ENCODE peak calls at places on chromosomes 13 and 19, in four cellular contexts. W is suprapubic skin, B is testis, C is body of pancreas. I is an unnamed sample.

GRCh38 chr13:52599037-52599852 is 43.0 kb upstream of the HNRNPA1L2 start:
- DNase-seq in W (no peak), B (peak), C (no peak), I (no peak)

GRCh38 chr19:46970815-46971214 is 48.8 kb upstream of the NPAS1 start:
- DNase-seq in W (no peak), B (no peak), C (no peak), I (no peak)

GRCh38 chr13:92682832-92683517 is 543.6 kb upstream of the GPC6 start:
- DNase-seq in W (no peak), B (peak), C (no peak), I (no peak)

GRCh38 chr13:33554919-33555791 is 262.8 kb upstream of the RFC3 start:
- DNase-seq in W (no peak), B (no peak), C (no peak), I (no peak)

GRCh38 chr13:112799394-112799793 is 109.6 kb downstream of the ATP11A start:
- DNase-seq in W (no peak), B (no peak), C (no peak), I (no peak)

GRCh38 chr13:99425485-99426341 is 75.6 kb upstream of the TM9SF2 start:
- DNase-seq in W (peak), B (peak), C (no peak), I (no peak)

GRCh38 chr19:35337984-35338296 is 9.0 kb downstream of the CD22 start:
- DNase-seq in W (no peak), B (no peak), C (no peak), I (no peak)

GRCh38 chr19:17304386-17305047 is 1.2 kb upstream of the MRPL34 start:
- DNase-seq in W (no peak), B (no peak), C (peak), I (peak)

GRCh38 chr19:4144666-4145261 is 8.7 kb upstream of the CREB3L3 start:
- DNase-seq in W (no peak), B (no peak), C (no peak), I (peak)

GRCh38 chr13:111323950-111324651 is 3.7 kb downstream of the TEX29 start:
- DNase-seq in W (no peak), B (no peak), C (no peak), I (no peak)

GRCh38 chr19:32358311-32358710 is 12.9 kb downstream of the ZNF507 start:
- DNase-seq in W (no peak), B (no peak), C (no peak), I (no peak)

GRCh38 chr13:45966715-45967114 is 85.8 kb downstream of the ZC3H13 start:
- DNase-seq in W (no peak), B (no peak), C (no peak), I (no peak)

GRCh38 chr19:1017115-1017905 is 3.6 kb downstream of the TMEM259 start:
- DNase-seq in W (no peak), B (no peak), C (peak), I (peak)

GRCh38 chr19:1213391-1214286 is 8.1 kb downstream of the STK11 start:
- DNase-seq in W (no peak), B (peak), C (peak), I (peak)

GRCh38 chr19:4592445-4592844 is 33.0 kb upstream of the SEMA6B start:
- DNase-seq in W (no peak), B (no peak), C (no peak), I (no peak)

GRCh38 chr13:101429733-101430132 is 13.4 kb upstream of the NALCN start:
- DNase-seq in W (no peak), B (no peak), C (no peak), I (no peak)

GRCh38 chr13:36082806-36083205 is 48.4 kb downstream of the DCLK1 start:
- DNase-seq in W (no peak), B (no peak), C (no peak), I (no peak)

GRCh38 chr19:21434967-21435544 is 38.1 kb downstream of the ZNF493 start:
- DNase-seq in W (no peak), B (no peak), C (peak), I (no peak)

GRCh38 chr13:41548870-41549269 is 91.5 kb downstream of the RGCC start:
- DNase-seq in W (no peak), B (no peak), C (no peak), I (no peak)

GRCh38 chr19:17294051-17294891 is 9.0 kb downstream of the ABHD8 start:
- DNase-seq in W (no peak), B (peak), C (peak), I (peak)

GRCh38 chr19:18100710-18101109 is 3.1 kb downstream of the MAST3 start:
- DNase-seq in W (no peak), B (peak), C (no peak), I (no peak)

GRCh38 chr19:43438291-43439162 is 23.8 kb downstream of the TEX101 start:
- DNase-seq in W (peak), B (no peak), C (peak), I (peak)

GRCh38 chr13:93660664-93661063 is 434.1 kb downstream of the GPC6 start:
- DNase-seq in W (no peak), B (no peak), C (no peak), I (no peak)

GRCh38 chr13:110921695-110922094 is 6.8 kb upstream of the ANKRD10 start:
- DNase-seq in W (no peak), B (no peak), C (no peak), I (no peak)

GRCh38 chr19:51368366-51369282 is at the start of gene CLDND2:
- DNase-seq in W (no peak), B (no peak), C (no peak), I (no peak)

GRCh38 chr19:13057147-13057572 is 45.5 kb downstream of the LYL1 start:
- DNase-seq in W (no peak), B (no peak), C (no peak), I (no peak)

GRCh38 chr13:62022369-62022768 is 606.7 kb upstream of the PCDH20 start:
- DNase-seq in W (no peak), B (no peak), C (no peak), I (no peak)

GRCh38 chr13:36822786-36823185 is 3.8 kb downstream of the RFXAP start:
- DNase-seq in W (no peak), B (no peak), C (no peak), I (no peak)

GRCh38 chr13:100381595-100382224 is 206.9 kb downstream of the GGACT start:
- DNase-seq in W (no peak), B (no peak), C (no peak), I (no peak)

GRCh38 chr19:33473644-33474305 is 47.8 kb downstream of the PEPD start:
- DNase-seq in W (peak), B (no peak), C (no peak), I (peak)

GRCh38 chr19:20503536-20503935 is 62.0 kb downstream of the ZNF737 start:
- DNase-seq in W (no peak), B (no peak), C (peak), I (no peak)

GRCh38 chr19:29579308-29579910 is 26.7 kb upstream of the POP4 start:
- DNase-seq in W (peak), B (no peak), C (no peak), I (no peak)

GRCh38 chr19:35223856-35224505 is 4.6 kb downstream of the FAM187B start:
- DNase-seq in W (peak), B (no peak), C (no peak), I (peak)

GRCh38 chr13:99374994-99375805 is 68.0 kb upstream of the GPR183 start:
- DNase-seq in W (peak), B (no peak), C (no peak), I (no peak)

GRCh38 chr19:42140125-42140754 is 8.0 kb upstream of the POU2F2 start:
- DNase-seq in W (no peak), B (peak), C (peak), I (peak)

GRCh38 chr19:48391100-48392005 is at the start of gene KDELR1:
- DNase-seq in W (peak), B (peak), C (peak), I (peak)
- TF ChIP-seq POLR2A in W (no peak), B (no peak), C (peak), I (peak)

GRCh38 chr13:66532146-66532545 is 698.0 kb downstream of the PCDH9 start:
- DNase-seq in W (no peak), B (no peak), C (no peak), I (no peak)

GRCh38 chr13:66534561-66534960 is 695.6 kb downstream of the PCDH9 start:
- DNase-seq in W (no peak), B (no peak), C (no peak), I (no peak)

GRCh38 chr13:66532845-66533244 is 697.3 kb downstream of the PCDH9 start:
- DNase-seq in W (no peak), B (no peak), C (no peak), I (no peak)

GRCh38 chr13:66537417-66537816 is 692.7 kb downstream of the PCDH9 start:
- DNase-seq in W (no peak), B (no peak), C (no peak), I (no peak)
- TF ChIP-seq POLR2A in W (no peak), B (no peak), C (no peak), I (no peak)

DNA sequence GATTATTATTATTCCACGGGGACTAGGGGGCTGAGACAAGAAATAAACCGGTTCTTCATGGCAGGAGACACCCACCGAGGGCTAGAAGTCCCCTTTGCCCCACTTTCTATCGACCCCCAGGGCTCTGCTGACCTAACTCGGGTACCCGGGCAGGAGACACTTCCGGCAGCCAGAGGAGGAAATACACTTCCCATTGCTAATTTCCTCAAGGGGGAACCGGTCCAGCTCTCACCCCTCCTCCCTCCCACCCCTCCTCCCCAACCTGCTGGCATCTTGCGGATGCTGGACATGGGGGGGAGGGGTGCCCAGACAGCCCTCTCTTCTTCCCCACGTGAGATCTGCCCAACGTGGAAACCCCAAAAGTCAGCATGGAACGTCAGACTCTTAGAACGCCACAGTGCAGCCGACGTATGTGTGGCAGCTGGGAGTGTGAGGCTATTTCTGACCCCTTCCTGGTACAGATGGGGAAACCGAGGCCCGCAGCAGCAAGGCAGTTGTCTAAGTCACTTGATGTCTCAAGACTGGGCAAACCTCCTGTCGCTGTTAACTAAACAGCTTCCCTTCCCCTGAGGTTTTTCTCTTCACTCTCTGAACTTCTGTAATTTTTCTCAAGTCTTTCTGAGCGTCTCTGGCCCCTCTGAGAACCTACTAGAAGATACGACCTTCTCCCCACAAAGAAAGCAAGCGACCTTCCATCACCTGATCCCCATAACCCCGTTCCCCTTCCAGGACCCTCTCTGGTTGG is 3.6 kb downstream of the GPR4 start:
- DNase-seq in W (no peak), B (no peak), C (peak), I (peak)
- TF ChIP-seq POLR2A in W (no peak), B (no peak), C (no peak), I (no peak)

DNA sequence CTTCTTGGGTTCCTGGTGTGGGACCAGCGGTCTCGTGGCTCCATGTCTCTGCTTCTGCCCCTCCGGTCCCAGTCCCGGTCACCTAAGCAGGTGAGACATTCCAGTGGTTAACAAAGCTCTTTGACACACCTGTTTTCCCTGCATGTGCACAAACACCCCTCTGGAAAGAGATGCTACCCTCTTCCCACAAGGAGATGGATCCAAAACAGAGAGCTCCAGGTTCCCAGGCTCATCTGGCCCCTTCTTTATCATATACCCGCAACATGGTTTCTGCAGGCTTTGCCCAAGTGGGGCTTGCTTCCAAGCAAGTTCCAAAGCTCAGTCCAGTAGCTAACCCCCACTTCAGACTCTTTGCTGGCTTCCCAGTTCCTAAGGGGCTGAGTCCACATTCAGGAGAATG is 17.8 kb downstream of the PEG3 start:
- DNase-seq in W (no peak), B (no peak), C (no peak), I (no peak)
- TF ChIP-seq POLR2A in W (no peak), B (no peak), C (no peak), I (no peak)

GRCh38 chr19:6393074-6393981 is at the start of gene GTF2F1:
- DNase-seq in W (peak), B (peak), C (peak), I (peak)
- TF ChIP-seq POLR2A in W (no peak), B (no peak), C (peak), I (peak)

DNA sequence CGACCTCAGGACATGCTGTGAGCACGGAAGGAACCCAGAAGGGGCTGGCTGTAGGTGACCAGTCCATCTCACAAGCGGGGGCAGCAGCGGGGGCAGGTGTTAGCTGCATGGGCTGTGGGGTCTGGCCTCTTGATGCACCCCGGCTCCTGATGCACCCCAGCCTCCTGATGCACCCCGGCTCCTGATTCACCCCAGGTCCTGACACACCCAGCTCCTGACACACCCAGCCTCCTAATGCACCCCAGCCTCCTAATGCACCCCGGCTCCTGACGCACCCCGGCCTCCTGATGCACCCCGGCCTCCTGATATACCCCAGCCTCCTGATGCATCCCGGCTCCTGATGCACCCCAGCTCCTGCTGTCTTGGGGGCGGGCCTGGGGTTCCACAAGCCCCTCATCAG is 7.4 kb downstream of the LSM7 start:
- DNase-seq in W (no peak), B (no peak), C (no peak), I (no peak)
- TF ChIP-seq POLR2A in W (no peak), B (no peak), C (no peak), I (no peak)

GRCh38 chr19:50330365-50331078 is 1.3 kb upstream of the KCNC3 start:
- DNase-seq in W (no peak), B (peak), C (peak), I (peak)
- TF ChIP-seq POLR2A in W (no peak), B (no peak), C (peak), I (no peak)

I was measured in upper lobe of left lung.